ENCODE peak calls at places on chromosomes 11 and 22, in six cellular contexts. R is cardiac muscle cell, N is non-pigmented ciliary epithelial cell, Q is NCI-H2081, B is HTR-8/SVneo, M is sciatic nerve. E is an unnamed sample.

GRCh38 chr11:61967924-61968757 is 707 bp upstream of the FTH1 start:
- DNase-seq in M (peak; percentile 80), N (no peak), Q (peak; percentile 49), B (no peak), R (no peak), E (peak; percentile 59)

GRCh38 chr11:134995746-134996145 is 583.7 kb upstream of the B3GAT1 start:
- DNase-seq in M (no peak), Q (no peak), R (no peak), B (no peak), N (no peak), E (no peak)

GRCh38 chr11:75355051-75355450 is 3.6 kb upstream of the ARRB1 start:
- DNase-seq in B (no peak), N (no peak), M (no peak), Q (no peak), R (no peak), E (no peak)

GRCh38 chr11:132022718-132023117 is 652.3 kb downstream of the NTM start:
- DNase-seq in B (no peak), Q (no peak), N (no peak), M (no peak), R (peak; percentile 21), E (no peak)

GRCh38 chr22:24937114-24937513 is 9.4 kb downstream of the LHFPL7 start:
- DNase-seq in R (peak; percentile 52), Q (no peak), B (no peak), M (no peak), N (no peak), E (no peak)

GRCh38 chr11:34602245-34602644 is 18.6 kb upstream of the EHF start:
- DNase-seq in Q (no peak), B (no peak), R (no peak), N (no peak), M (no peak), E (no peak)

GRCh38 chr11:37450613-37451012 is 852.6 kb upstream of the RAG2 start:
- DNase-seq in R (peak; percentile 33), N (no peak), M (no peak), Q (no peak), B (no peak), E (peak; percentile 18)

GRCh38 chr22:36977401-36977861 is 41.8 kb downstream of the TST start:
- DNase-seq in M (peak; percentile 75), N (no peak), R (peak; percentile 45), B (no peak), Q (peak; percentile 39), E (peak; percentile 93)

GRCh38 chr22:29029202-29030000 is 32.2 kb downstream of the C22orf31 start:
- DNase-seq in Q (no peak), B (no peak), M (peak; percentile 53), R (no peak), N (no peak), E (no peak)

GRCh38 chr22:46915978-46916730 is 153.7 kb downstream of the TBC1D22A start:
- DNase-seq in B (no peak), R (no peak), N (no peak), Q (no peak), M (peak; percentile 19), E (no peak)

GRCh38 chr22:23775779-23776375 is 3.2 kb downstream of the MMP11 start:
- DNase-seq in M (no peak), R (no peak), B (no peak), N (no peak), Q (no peak), E (no peak)

GRCh38 chr11:44110231-44110679 is 14.8 kb downstream of the EXT2 start:
- DNase-seq in N (no peak), B (peak; percentile 59), R (peak; percentile 63), M (peak; percentile 70), Q (peak; percentile 64), E (peak; percentile 80)

GRCh38 chr11:31089117-31089516 is 280.4 kb downstream of the DCDC1 start:
- DNase-seq in M (no peak), R (no peak), N (no peak), Q (no peak), B (no peak), E (no peak)

GRCh38 chr11:119741369-119742262 is 12.6 kb upstream of the NECTIN1 start:
- DNase-seq in N (no peak), B (peak; percentile 37), R (peak; percentile 34), M (peak; percentile 75), Q (no peak), E (peak; percentile 70)

GRCh38 chr22:31084811-31085492 is 3.8 kb downstream of the SMTN start:
- DNase-seq in N (no peak), B (no peak), Q (no peak), M (peak; percentile 94), R (peak; percentile 93), E (peak; percentile 94)

GRCh38 chr22:24471570-24471969 is 23.6 kb upstream of the UPB1 start:
- DNase-seq in M (peak; percentile 80), N (peak; percentile 71), R (peak; percentile 95), B (no peak), Q (no peak), E (no peak)

GRCh38 chr11:26944866-26945664 is 48.8 kb upstream of the FIBIN start:
- DNase-seq in R (peak; percentile 47), N (no peak), M (no peak), Q (no peak), B (no peak), E (no peak)

GRCh38 chr11:20022363-20023081 is 137.8 kb downstream of the DBX1 start:
- DNase-seq in M (no peak), N (no peak), B (peak; percentile 34), R (peak; percentile 79), Q (peak; percentile 55), E (no peak)

GRCh38 chr11:47177229-47177845 is 658 bp upstream of the ARFGAP2 start:
- DNase-seq in R (peak; percentile 84), M (peak; percentile 76), Q (peak; percentile 77), B (peak; percentile 52), N (no peak), E (peak; percentile 88)

GRCh38 chr11:2194877-2195755 is 23.5 kb upstream of the TH start:
- DNase-seq in M (no peak), B (peak; percentile 66), Q (peak; percentile 49), R (peak; percentile 25), N (no peak), E (peak; percentile 66)

GRCh38 chr11:78040691-78041379 is 17.8 kb upstream of the KCTD14 start:
- DNase-seq in N (no peak), M (no peak), Q (no peak), B (peak; percentile 55), R (no peak), E (peak; percentile 52)

GRCh38 chr22:46738642-46738960 is 549 bp upstream of the CERK start:
- DNase-seq in B (no peak), Q (no peak), M (no peak), R (no peak), N (no peak), E (peak; percentile 32)

GRCh38 chr11:105357764-105358163 is 218.2 kb upstream of the CARD18 start:
- DNase-seq in B (no peak), Q (no peak), R (peak; percentile 87), M (no peak), N (peak; percentile 34), E (no peak)

GRCh38 chr11:33721984-33722383 is 14.2 kb downstream of the CD59 start:
- DNase-seq in R (no peak), N (no peak), B (no peak), M (no peak), Q (no peak), E (no peak)

GRCh38 chr11:77178150-77178549 is 50.1 kb downstream of the MYO7A start:
- DNase-seq in M (no peak), B (no peak), R (no peak), N (no peak), Q (no peak), E (no peak)